ENCODE peak calls at places on chromosome 6, in six cellular contexts. O is AG10803; W is HTR-8/SVneo; N is central memory CD4-positive, alpha-beta T cell; U is NCI-H2029; I is fibroblast of lung. R is an unnamed sample.

GRCh38 chr6:140205795-140206593 is 831.5 kb upstream of the CITED2 start:
- DNase-seq in O (no peak), W (no peak), N (no peak), U (no peak), I (no peak), R (no peak)

GRCh38 chr6:25652007-25652515 is at the start of gene SCGN:
- DNase-seq in O (peak; percentile 49), W (peak; percentile 52), N (no peak), U (peak; percentile 62), I (peak; percentile 61), R (peak; percentile 54)

GRCh38 chr6:105468850-105469249 is 66.0 kb upstream of the PREP start:
- DNase-seq in O (no peak), W (no peak), N (no peak), U (no peak), I (no peak), R (no peak)

GRCh38 chr6:106913676-106914280 is 60.8 kb downstream of the CD24 start:
- DNase-seq in O (no peak), W (no peak), N (no peak), U (no peak), I (no peak), R (no peak)

GRCh38 chr6:90144928-90145520 is 151.6 kb downstream of the BACH2 start:
- DNase-seq in O (no peak), W (no peak), N (no peak), U (no peak), I (peak; percentile 58), R (no peak)

GRCh38 chr6:103893082-103893481 is 966.6 kb downstream of the HACE1 start:
- DNase-seq in O (no peak), W (no peak), N (no peak), U (no peak), I (peak; percentile 4), R (no peak)

GRCh38 chr6:44539701-44540100 is 152.2 kb downstream of the CDC5L start:
- DNase-seq in O (no peak), W (no peak), N (no peak), U (no peak), I (no peak), R (no peak)

GRCh38 chr6:26199773-26200728 is 112.8 kb downstream of the HFE start:
- DNase-seq in O (no peak), W (no peak), N (no peak), U (no peak), I (peak; percentile 73), R (no peak)

GRCh38 chr6:74871757-74872156 is 334.1 kb downstream of the COL12A1 start:
- DNase-seq in O (peak; percentile 74), W (no peak), N (no peak), U (no peak), I (peak; percentile 89), R (no peak)

GRCh38 chr6:84224251-84224650 is 3.2 kb downstream of the CEP162 start:
- DNase-seq in O (peak; percentile 83), W (no peak), N (no peak), U (no peak), I (peak; percentile 14), R (no peak)

GRCh38 chr6:81998432-81998831 is 246.0 kb upstream of the TENT5A start:
- DNase-seq in O (peak; percentile 84), W (no peak), N (no peak), U (no peak), I (peak; percentile 86), R (no peak)

GRCh38 chr6:107811591-107812218 is 12.4 kb downstream of the SCML4 start:
- DNase-seq in O (peak; percentile 6), W (peak; percentile 13), N (no peak), U (no peak), I (peak; percentile 22), R (no peak)